ENCODE peak calls at places on chromosomes 1 and 21, in four cellular contexts. X is fibroblast of lung, Q is Karpas-422, B is HCT116. J is an unnamed sample. For H3K4me1, the result is how much of the 10 kb centered on the place peaks cover.

GRCh38 chr21:42277593-42277992 is 37.6 kb downstream of the TFF3 start:
- DNase-seq in X (peak), Q (no peak), B (no peak), J (no peak)

GRCh38 chr1:155623357-155623756 is 13.3 kb downstream of the MSTO1 start:
- DNase-seq in X (no peak), Q (no peak), B (no peak), J (no peak)

GRCh38 chr21:46368533-46369285 is 44.8 kb downstream of the PCNT start:
- DNase-seq in X (no peak), Q (no peak), B (no peak), J (peak)

GRCh38 chr1:3135746-3136455 is 66.9 kb downstream of the PRDM16 start:
- DNase-seq in X (no peak), Q (no peak), B (no peak), J (no peak)

GRCh38 chr1:105000793-105001192 is 1251.1 kb downstream of the AMY1C start:
- DNase-seq in X (no peak), Q (no peak), B (no peak), J (no peak)

GRCh38 chr1:67771152-67771551 is 62.1 kb downstream of the GNG12 start:
- DNase-seq in X (peak), Q (peak), B (no peak), J (no peak)

GRCh38 chr1:186828612-186829542 is at the start of gene PLA2G4A:
- DNase-seq in X (peak), Q (no peak), B (peak), J (peak)

GRCh38 chr1:81582467-81582986 is 218.2 kb upstream of the ADGRL2 start:
- DNase-seq in X (peak), Q (no peak), B (no peak), J (no peak)

GRCh38 chr1:160006312-160006940 is 25.4 kb downstream of the PIGM start:
- DNase-seq in X (peak), Q (peak), B (peak), J (peak)

GRCh38 chr1:90911353-90911752 is 110.5 kb downstream of the ZNF644 start:
- DNase-seq in X (no peak), Q (no peak), B (no peak), J (no peak)

GRCh38 chr21:20822559-20823133 is 175.6 kb upstream of the NCAM2 start:
- DNase-seq in X (no peak), Q (no peak), B (no peak), J (no peak)

GRCh38 chr1:59025898-59026426 is 242.1 kb upstream of the JUN start:
- DNase-seq in X (peak), Q (no peak), B (no peak), J (no peak)

GRCh38 chr21:44637018-44637850 is at the start of gene KRTAP10-10:
- DNase-seq in X (no peak), Q (no peak), B (no peak), J (no peak)

GRCh38 chr1:72442251-72442650 is 159.9 kb upstream of the NEGR1 start:
- DNase-seq in X (peak), Q (no peak), B (no peak), J (no peak)

GRCh38 chr21:26388731-26389231 is 184.3 kb downstream of the CYYR1 start:
- DNase-seq in X (peak), Q (no peak), B (no peak), J (no peak)

GRCh38 chr1:108646661-108647269 is 14.1 kb downstream of the HENMT1 start:
- DNase-seq in X (peak), Q (no peak), B (no peak), J (no peak)

GRCh38 chr1:246160905-246161304 is 346.2 kb downstream of the SMYD3 start:
- DNase-seq in X (no peak), Q (no peak), B (no peak), J (no peak)

GRCh38 chr1:183590225-183591191 is at the start of gene NCF2:
- DNase-seq in X (no peak), Q (peak), B (no peak), J (peak)

GRCh38 chr1:96971849-96972602 is 250.4 kb downstream of the PTBP2 start:
- DNase-seq in X (peak), Q (no peak), B (no peak), J (peak)

GRCh38 chr1:87826639-87827345 is 498.1 kb downstream of the LMO4 start:
- DNase-seq in X (peak), Q (peak), B (no peak), J (peak)

GRCh38 chr1:63127376-63127775 is 195.0 kb upstream of the FOXD3 start:
- DNase-seq in X (peak), Q (no peak), B (no peak), J (no peak)

GRCh38 chr1:94300731-94301130 is 63.3 kb upstream of the ARHGAP29 start:
- DNase-seq in X (no peak), Q (no peak), B (no peak), J (no peak)
- H2AFZ ChIP-seq in X (no peak), Q (no peak), B (no peak), J (no peak)

GRCh38 chr1:66364578-66365391 is 169.2 kb upstream of the SGIP1 start:
- DNase-seq in X (peak), Q (no peak), B (no peak), J (no peak)
- H3K4me3 ChIP-seq in X (no peak), Q (no peak), B (no peak), J (no peak)

DNA sequence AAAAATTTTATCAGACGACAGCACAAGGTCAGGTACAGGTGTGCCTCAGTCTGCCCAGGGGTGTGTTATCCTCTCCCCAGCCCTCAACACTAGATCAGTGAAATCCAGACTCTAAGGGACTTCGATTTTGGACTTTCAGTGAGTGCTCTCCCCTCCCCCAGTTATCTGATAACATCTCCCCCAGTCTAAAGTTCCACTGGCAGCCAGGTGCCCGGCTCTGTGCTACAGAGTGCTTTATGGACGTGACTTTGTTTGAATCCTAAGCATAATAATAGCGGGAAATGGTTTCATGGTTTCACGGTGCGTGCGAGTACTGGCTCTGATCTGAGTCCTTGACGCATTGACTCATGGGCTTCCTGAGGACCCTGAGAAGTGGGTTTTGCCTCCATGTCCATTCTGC is 3.2 kb downstream of the SPSB1 start:
- DNase-seq in X (no peak), Q (no peak), B (no peak), J (no peak)
- H3K4me1 ChIP-seq in X (under half), Q (under half), B (half or more), J (under half)

GRCh38 chr1:28803662-28804061 is 8.3 kb upstream of the OPRD1 start:
- DNase-seq in X (no peak), Q (no peak), B (no peak), J (no peak)

GRCh38 chr1:28796321-28797213 is 15.4 kb upstream of the OPRD1 start:
- DNase-seq in X (no peak), Q (peak), B (no peak), J (no peak)

GRCh38 chr1:28804071-28804470 is 7.9 kb upstream of the OPRD1 start:
- DNase-seq in X (no peak), Q (no peak), B (no peak), J (no peak)

GRCh38 chr1:28801461-28801860 is 10.5 kb upstream of the OPRD1 start:
- DNase-seq in X (no peak), Q (no peak), B (no peak), J (no peak)

DNA sequence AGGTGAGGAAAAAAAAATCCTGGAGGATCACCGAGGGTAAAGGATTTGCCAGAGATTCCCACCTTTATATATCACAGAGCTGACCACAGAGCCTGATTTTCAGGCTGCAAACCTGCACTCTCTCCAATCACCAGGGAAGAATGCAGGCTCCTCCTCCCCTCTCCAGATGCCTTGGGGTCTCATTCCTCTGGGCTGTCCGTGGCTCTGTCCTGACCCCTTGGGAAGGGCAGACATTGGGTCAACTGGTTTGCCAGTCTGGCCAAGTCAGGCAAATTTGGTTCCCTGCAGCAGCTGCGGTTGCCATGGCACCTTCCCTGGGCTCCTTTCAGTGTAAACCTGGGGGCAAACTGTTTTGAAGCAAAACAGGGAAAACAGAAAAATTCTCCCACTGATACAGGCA is 11.6 kb upstream of the OPRD1 start:
- DNase-seq in X (no peak), Q (no peak), B (no peak), J (no peak)
- H2AFZ ChIP-seq in X (no peak), Q (no peak), B (no peak), J (no peak)